ENCODE peak calls at places on chromosomes 5 and 9, in six cellular contexts. O is transverse colon; F is IMR-90; G is breast epithelium; A is PC-9; B is CD4-positive, alpha-beta T cell. T is an unnamed sample. For H3K9me3, the result is how much of the 10 kb centered on the place peaks cover.

GRCh38 chr5:27947088-27947487 is 908.7 kb upstream of the CDH9 start:
- DNase-seq in B (no peak), A (peak), G (no peak), F (no peak), O (no peak), T (no peak)

GRCh38 chr9:124841422-124841821 is 11.8 kb upstream of the WDR38 start:
- DNase-seq in A (no peak), B (no peak), G (no peak), O (no peak), F (no peak), T (no peak)

GRCh38 chr5:1464096-1464446 is 18.8 kb upstream of the SLC6A3 start:
- DNase-seq in A (no peak), O (no peak), G (no peak), B (no peak), F (no peak), T (no peak)

GRCh38 chr5:2278825-2279224 is 396.1 kb upstream of the IRX4 start:
- DNase-seq in A (no peak), O (no peak), F (no peak), G (peak), B (no peak), T (no peak)

GRCh38 chr5:149762958-149763630 is 33.0 kb downstream of the PPARGC1B start:
- DNase-seq in A (no peak), F (no peak), O (no peak), B (no peak), G (no peak), T (no peak)

GRCh38 chr5:144487207-144487606 is 316.5 kb downstream of the KCTD16 start:
- DNase-seq in F (no peak), G (no peak), O (no peak), A (no peak), B (no peak), T (no peak)

GRCh38 chr5:171713152-171713551 is 72.5 kb upstream of the SMIM23 start:
- DNase-seq in G (no peak), O (no peak), A (no peak), F (no peak), B (no peak), T (no peak)

GRCh38 chr9:3576358-3576757 is 50.6 kb upstream of the RFX3 start:
- DNase-seq in F (no peak), B (no peak), G (no peak), O (no peak), A (no peak), T (no peak)

GRCh38 chr5:178363501-178364325 is 131.1 kb upstream of the PHYKPL start:
- DNase-seq in B (no peak), O (no peak), A (no peak), F (no peak), G (no peak), T (no peak)

GRCh38 chr9:84754461-84754860 is 84.9 kb downstream of the NTRK2 start:
- DNase-seq in A (no peak), G (no peak), F (peak), O (no peak), B (no peak), T (no peak)

GRCh38 chr5:91383956-91384300 is 811 bp upstream of the ARRDC3 start:
- DNase-seq in F (no peak), O (peak), G (no peak), A (no peak), B (no peak), T (peak)

GRCh38 chr9:1100945-1101344 is 50.8 kb downstream of the DMRT2 start:
- DNase-seq in A (no peak), O (peak), G (no peak), B (no peak), F (peak), T (no peak)

GRCh38 chr9:21638104-21638503 is 156.0 kb upstream of the IFNE start:
- DNase-seq in A (no peak), B (no peak), O (no peak), F (no peak), G (no peak), T (no peak)

GRCh38 chr9:91930475-91930874 is 19.6 kb downstream of the ROR2 start:
- DNase-seq in O (no peak), G (no peak), F (peak), A (no peak), B (no peak), T (no peak)
- H3K9me3 ChIP-seq in O (under half), G (under half), F (under half), A (under half), B (under half), T (under half)

GRCh38 chr9:6106576-6107339 is 91.3 kb upstream of the RANBP6 start:
- DNase-seq in O (no peak), A (peak), F (peak), G (no peak), B (no peak), T (no peak)
- H3K27ac ChIP-seq in O (no peak), A (no peak), F (no peak), G (peak), B (no peak), T (no peak)

DNA sequence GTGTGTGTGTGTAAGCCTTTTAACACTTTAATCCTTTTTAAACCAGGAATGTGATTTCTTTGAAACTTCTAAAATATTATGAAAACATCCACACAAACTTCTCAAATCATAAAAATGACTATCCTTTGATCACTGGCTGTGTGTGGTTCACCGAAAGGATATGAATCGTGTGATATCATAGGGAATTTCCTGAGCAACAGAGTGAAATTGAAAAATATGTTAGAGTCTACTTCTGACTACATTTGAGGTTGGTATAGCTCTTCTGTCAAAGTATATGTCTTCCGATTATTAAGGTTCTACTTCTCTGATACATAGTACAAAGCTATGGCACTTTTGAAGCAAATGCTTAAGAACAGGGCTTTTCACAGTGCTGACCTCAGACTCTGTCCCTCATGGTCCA is 40.3 kb downstream of the RGMB start:
- DNase-seq in A (no peak), F (no peak), O (no peak), B (no peak), G (no peak), T (no peak)
- H3K9me3 ChIP-seq in A (under half), F (under half), O (under half), B (under half), G (under half), T (under half)

DNA sequence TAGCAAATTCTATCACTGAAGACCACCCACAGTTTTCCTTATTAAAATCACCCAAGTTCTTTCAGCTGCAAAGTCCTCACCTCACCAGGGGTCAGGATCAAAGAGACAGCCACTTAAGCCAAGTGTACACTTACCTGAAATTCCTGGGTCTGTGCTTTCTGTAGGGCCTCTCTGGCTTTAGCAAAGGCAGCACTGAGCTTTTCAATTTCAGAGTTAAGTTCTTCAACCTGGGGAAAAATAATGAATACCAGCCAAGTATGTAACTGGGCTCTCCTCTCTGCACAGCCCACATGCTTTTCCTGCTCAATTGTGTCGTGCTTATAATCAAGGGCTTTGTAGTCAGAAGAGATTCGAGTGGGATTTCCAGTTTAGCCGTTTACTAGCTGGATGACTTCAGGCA is 55.1 kb downstream of the CDK5RAP2 start:
- DNase-seq in A (no peak), O (no peak), F (no peak), B (no peak), G (no peak), T (no peak)
- H3K27ac ChIP-seq in A (no peak), O (no peak), F (no peak), B (no peak), G (no peak), T (no peak)

GRCh38 chr5:5302201-5302600 is 120.3 kb upstream of the ICE1 start:
- DNase-seq in F (no peak), A (no peak), O (no peak), G (no peak), B (no peak), T (no peak)
- H3K9me3 ChIP-seq in F (under half), A (under half), O (under half), G (under half), B (under half), T (under half)

GRCh38 chr9:6689893-6690634 is 44.5 kb upstream of the GLDC start:
- DNase-seq in F (no peak), O (no peak), G (no peak), B (no peak), A (no peak), T (no peak)
- H3K27ac ChIP-seq in F (no peak), O (peak), G (no peak), B (no peak), A (no peak), T (no peak)

GRCh38 chr5:180848265-180848664 is 12.8 kb downstream of the ZFP62 start:
- DNase-seq in O (no peak), G (no peak), F (no peak), B (no peak), A (no peak), T (no peak)
- H3K9me3 ChIP-seq in O (under half), G (under half), F (half or more), B (under half), A (half or more), T (under half)

DNA sequence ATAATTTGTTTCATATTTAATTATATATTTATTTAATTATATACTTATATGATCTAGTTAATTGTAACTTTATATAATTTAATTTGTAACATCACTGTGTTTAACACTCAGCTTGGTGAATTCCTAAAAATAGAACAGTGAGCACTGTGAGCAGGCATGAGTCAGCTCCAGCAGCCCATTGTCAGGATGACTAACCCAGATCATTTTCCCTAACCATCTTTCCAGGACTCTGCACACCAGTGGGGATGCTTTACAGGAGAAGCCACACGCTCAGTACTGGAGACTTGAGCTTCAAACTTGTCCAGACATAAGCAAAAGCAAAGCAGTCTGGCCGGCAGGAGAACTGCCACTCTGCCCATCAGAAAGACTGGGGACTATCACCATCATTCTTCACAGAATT is 446.2 kb upstream of the TRPC7 start:
- DNase-seq in B (no peak), O (no peak), G (no peak), A (peak), F (peak), T (no peak)
- H3K27ac ChIP-seq in B (no peak), O (no peak), G (no peak), A (no peak), F (no peak), T (no peak)

GRCh38 chr5:153939101-153939500 is 99.6 kb downstream of the FAM114A2 start:
- DNase-seq in O (no peak), G (no peak), B (no peak), A (no peak), F (no peak), T (no peak)

GRCh38 chr5:153941265-153941664 is 97.4 kb downstream of the FAM114A2 start:
- DNase-seq in A (no peak), B (no peak), F (no peak), G (no peak), O (no peak), T (no peak)

GRCh38 chr5:153938131-153938842 is 100.4 kb downstream of the FAM114A2 start:
- DNase-seq in F (no peak), O (no peak), A (no peak), G (no peak), B (no peak), T (no peak)

DNA sequence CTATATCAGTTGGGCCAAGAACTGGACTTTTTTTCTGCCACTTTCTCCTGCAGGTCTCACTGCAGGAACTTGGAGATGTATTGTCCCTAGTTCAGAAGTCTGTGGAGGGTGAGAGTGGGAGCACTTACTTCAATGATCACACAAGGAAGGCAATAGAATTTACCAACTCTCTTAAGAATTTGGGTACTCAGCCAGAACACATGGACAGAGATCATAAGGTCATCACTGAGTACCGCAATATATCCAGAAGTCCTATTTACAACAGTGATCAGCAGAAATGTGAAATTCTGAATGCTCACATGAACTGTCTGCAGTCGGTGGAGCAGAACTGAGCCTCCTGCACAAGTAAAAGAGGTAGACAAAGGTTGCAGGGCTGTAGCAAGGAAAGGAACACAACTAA is 101.0 kb downstream of the FAM114A2 start:
- DNase-seq in G (no peak), A (no peak), B (no peak), O (no peak), F (no peak), T (no peak)
- H3K9me3 ChIP-seq in G (under half), A (under half), B (under half), O (under half), F (under half), T (under half)

GRCh38 chr9:130842547-130842946 is 7.5 kb downstream of the ABL1 start:
- DNase-seq in O (no peak), B (no peak), G (no peak), F (no peak), A (no peak), T (no peak)
- H3K27ac ChIP-seq in O (peak), B (no peak), G (peak), F (no peak), A (no peak), T (no peak)